ENCODE peak calls at places on chromosome 5, in four cellular contexts. One of them, this sample, is unnamed.
A peak's percentile ranks its signal among the peaks of the same experiment; 100 is the strongest.

GRCh38 chr5:127074466-127074865 is 1.2 kb upstream of the C5orf63 start:
- DNase-seq in esophagus muscularis mucosa: no peak
- DNase-seq in AG04450: no peak
- DNase-seq in GM12865: no peak
- DNase-seq in this sample: no peak

GRCh38 chr5:17441351-17441750 is 56.7 kb upstream of the TAF11L2 start:
- DNase-seq in AG04450: peak; percentile 82
- DNase-seq in GM12865: no peak
- DNase-seq in esophagus muscularis mucosa: no peak
- DNase-seq in this sample: peak; percentile 22

GRCh38 chr5:139403418-139403786 is 487 bp downstream of the SPATA24 start:
- DNase-seq in AG04450: no peak
- DNase-seq in esophagus muscularis mucosa: no peak
- DNase-seq in GM12865: no peak
- DNase-seq in this sample: no peak

GRCh38 chr5:71653119-71653518 is 66.0 kb upstream of the CARTPT start:
- DNase-seq in AG04450: no peak
- DNase-seq in esophagus muscularis mucosa: no peak
- DNase-seq in GM12865: no peak
- DNase-seq in this sample: no peak

GRCh38 chr5:57219386-57219785 is 45.5 kb downstream of the GPBP1 start:
- DNase-seq in AG04450: no peak
- DNase-seq in GM12865: peak; percentile 45
- DNase-seq in esophagus muscularis mucosa: no peak
- DNase-seq in this sample: no peak

GRCh38 chr5:53359906-53360305 is 120.5 kb upstream of the FST start:
- DNase-seq in esophagus muscularis mucosa: no peak
- DNase-seq in GM12865: no peak
- DNase-seq in AG04450: no peak
- DNase-seq in this sample: no peak

GRCh38 chr5:110045153-110045552 is 355.4 kb downstream of the MAN2A1 start:
- DNase-seq in GM12865: no peak
- DNase-seq in AG04450: no peak
- DNase-seq in esophagus muscularis mucosa: no peak
- DNase-seq in this sample: no peak

GRCh38 chr5:156201793-156202388 is 125.1 kb upstream of the SGCD start:
- DNase-seq in AG04450: peak; percentile 8
- DNase-seq in GM12865: no peak
- DNase-seq in esophagus muscularis mucosa: no peak
- DNase-seq in this sample: no peak

GRCh38 chr5:40682431-40683017 is 2.8 kb downstream of the PTGER4 start:
- DNase-seq in AG04450: no peak
- DNase-seq in esophagus muscularis mucosa: no peak
- DNase-seq in GM12865: no peak
- DNase-seq in this sample: no peak

GRCh38 chr5:171386861-171387254 is 791 bp upstream of the NPM1 start:
- DNase-seq in GM12865: peak; percentile 35
- DNase-seq in esophagus muscularis mucosa: no peak
- DNase-seq in AG04450: no peak
- DNase-seq in this sample: no peak
- H3K4me3 ChIP-seq in GM12865: peak overlapping the region; percentile 85
- H3K4me3 ChIP-seq in esophagus muscularis mucosa: peak overlapping the region; percentile 84
- H3K4me3 ChIP-seq in AG04450: peak overlapping the region; percentile 98
- H3K4me3 ChIP-seq in this sample: peak overlapping the region; percentile 90

DNA sequence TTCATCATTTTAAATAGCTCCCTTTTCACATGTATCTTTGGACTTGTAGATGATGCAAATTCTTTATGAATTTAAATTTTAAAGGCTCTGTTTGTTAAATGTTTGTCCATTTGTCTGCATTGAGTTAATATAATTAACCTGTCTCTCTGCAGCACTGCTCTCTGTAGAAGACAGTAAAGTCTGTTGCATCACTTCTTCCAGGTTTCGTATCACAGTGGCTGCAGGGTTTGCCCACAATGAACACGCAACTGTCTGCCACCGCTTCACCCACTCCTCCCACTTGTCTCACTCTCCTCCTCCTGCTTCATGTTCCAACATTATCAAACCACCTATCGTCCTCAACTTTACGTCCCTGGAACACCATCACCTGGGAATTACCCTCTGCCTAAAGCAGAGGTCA is 231.3 kb upstream of the SLC30A5 start:
- DNase-seq in AG04450: no peak
- DNase-seq in esophagus muscularis mucosa: no peak
- DNase-seq in GM12865: no peak
- DNase-seq in this sample: no peak
- H3K4me3 ChIP-seq in AG04450: no peak overlapping the region
- H3K4me3 ChIP-seq in esophagus muscularis mucosa: no peak overlapping the region
- H3K4me3 ChIP-seq in GM12865: no peak overlapping the region
- H3K4me3 ChIP-seq in this sample: no peak overlapping the region

DNA sequence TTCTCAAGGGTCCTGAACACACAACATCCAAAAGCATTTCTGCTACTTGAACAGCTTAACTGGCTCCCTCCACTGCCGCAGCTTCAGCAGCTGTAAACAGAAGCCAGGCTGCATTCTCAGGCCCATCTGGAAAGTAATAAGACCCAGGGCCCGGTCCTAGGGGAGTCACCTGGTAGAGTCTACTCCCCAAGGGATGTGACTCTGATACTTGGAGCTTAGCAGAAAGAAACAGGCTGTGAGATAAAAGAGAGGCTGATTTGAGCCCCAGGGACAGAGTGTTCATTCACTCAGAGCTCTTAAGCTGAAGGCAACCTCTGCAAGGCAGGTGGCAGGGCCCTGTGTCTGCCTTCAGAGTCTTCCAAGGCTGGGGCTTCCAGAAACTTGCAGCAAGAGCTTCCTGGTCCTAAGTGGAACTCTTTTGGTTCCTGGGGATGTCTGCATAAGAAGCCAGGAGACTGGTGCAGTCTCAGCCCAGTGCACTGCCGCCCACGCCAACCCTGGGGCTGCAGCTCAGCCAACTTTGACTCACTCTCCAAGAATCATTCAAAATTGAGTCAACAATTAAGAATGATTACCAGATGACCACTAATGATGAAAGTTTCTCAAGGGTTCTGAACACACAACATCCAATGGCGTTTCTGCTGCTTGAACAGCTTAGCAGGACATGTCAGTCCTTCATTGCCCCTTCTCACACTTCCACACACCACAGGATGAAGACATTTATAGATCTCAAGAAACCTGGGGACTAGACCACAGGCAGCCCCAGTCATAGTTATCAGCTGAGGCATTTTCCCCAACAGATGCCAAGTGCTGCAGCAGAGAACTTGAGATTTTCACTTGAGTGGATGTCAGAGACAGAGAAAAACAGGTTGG is 356.5 kb downstream of the SPOCK1 start:
- DNase-seq in AG04450: peak; percentile 67
- DNase-seq in GM12865: no peak
- DNase-seq in esophagus muscularis mucosa: no peak
- DNase-seq in this sample: peak; percentile 89
- H3K4me3 ChIP-seq in AG04450: peak overlapping the region; percentile 7
- H3K4me3 ChIP-seq in GM12865: no peak overlapping the region
- H3K4me3 ChIP-seq in esophagus muscularis mucosa: no peak overlapping the region
- H3K4me3 ChIP-seq in this sample: no peak overlapping the region

GRCh38 chr5:141412853-141413539 is at the start of gene PCDHGA10:
- DNase-seq in GM12865: peak; percentile 86
- DNase-seq in esophagus muscularis mucosa: no peak
- DNase-seq in AG04450: no peak
- DNase-seq in this sample: no peak
- H3K4me3 ChIP-seq in GM12865: peak within 1 kb of the TSS; percentile 64
- H3K4me3 ChIP-seq in esophagus muscularis mucosa: peak within 1 kb of the TSS; percentile 24
- H3K4me3 ChIP-seq in AG04450: peak within 1 kb of the TSS; percentile 58
- H3K4me3 ChIP-seq in this sample: peak within 1 kb of the TSS; percentile 54

GRCh38 chr5:151078490-151079262 is 2.2 kb downstream of the TNIP1 start:
- DNase-seq in esophagus muscularis mucosa: no peak
- DNase-seq in AG04450: no peak
- DNase-seq in GM12865: peak; percentile 86
- DNase-seq in this sample: no peak

GRCh38 chr5:151081426-151082273 is 816 bp upstream of the TNIP1 start:
- DNase-seq in AG04450: no peak
- DNase-seq in esophagus muscularis mucosa: no peak
- DNase-seq in GM12865: no peak
- DNase-seq in this sample: no peak

GRCh38 chr5:151079838-151080619 is 805 bp downstream of the TNIP1 start:
- DNase-seq in esophagus muscularis mucosa: no peak
- DNase-seq in GM12865: peak; percentile 45
- DNase-seq in AG04450: no peak
- DNase-seq in this sample: no peak

GRCh38 chr5:151082274-151082902 is 1.6 kb upstream of the TNIP1 start:
- DNase-seq in GM12865: no peak
- DNase-seq in AG04450: no peak
- DNase-seq in esophagus muscularis mucosa: no peak
- DNase-seq in this sample: no peak

GRCh38 chr5:151080620-151081425 is at the start of gene TNIP1:
- DNase-seq in GM12865: peak; percentile 97
- DNase-seq in AG04450: no peak
- DNase-seq in esophagus muscularis mucosa: peak; percentile 96
- DNase-seq in this sample: peak; percentile 59
- H3K4me3 ChIP-seq in GM12865: peak within 1 kb of the TSS; percentile 92
- H3K4me3 ChIP-seq in AG04450: peak within 1 kb of the TSS; percentile 82
- H3K4me3 ChIP-seq in esophagus muscularis mucosa: peak within 1 kb of the TSS; percentile 94
- H3K4me3 ChIP-seq in this sample: peak within 1 kb of the TSS; percentile 81

DNA sequence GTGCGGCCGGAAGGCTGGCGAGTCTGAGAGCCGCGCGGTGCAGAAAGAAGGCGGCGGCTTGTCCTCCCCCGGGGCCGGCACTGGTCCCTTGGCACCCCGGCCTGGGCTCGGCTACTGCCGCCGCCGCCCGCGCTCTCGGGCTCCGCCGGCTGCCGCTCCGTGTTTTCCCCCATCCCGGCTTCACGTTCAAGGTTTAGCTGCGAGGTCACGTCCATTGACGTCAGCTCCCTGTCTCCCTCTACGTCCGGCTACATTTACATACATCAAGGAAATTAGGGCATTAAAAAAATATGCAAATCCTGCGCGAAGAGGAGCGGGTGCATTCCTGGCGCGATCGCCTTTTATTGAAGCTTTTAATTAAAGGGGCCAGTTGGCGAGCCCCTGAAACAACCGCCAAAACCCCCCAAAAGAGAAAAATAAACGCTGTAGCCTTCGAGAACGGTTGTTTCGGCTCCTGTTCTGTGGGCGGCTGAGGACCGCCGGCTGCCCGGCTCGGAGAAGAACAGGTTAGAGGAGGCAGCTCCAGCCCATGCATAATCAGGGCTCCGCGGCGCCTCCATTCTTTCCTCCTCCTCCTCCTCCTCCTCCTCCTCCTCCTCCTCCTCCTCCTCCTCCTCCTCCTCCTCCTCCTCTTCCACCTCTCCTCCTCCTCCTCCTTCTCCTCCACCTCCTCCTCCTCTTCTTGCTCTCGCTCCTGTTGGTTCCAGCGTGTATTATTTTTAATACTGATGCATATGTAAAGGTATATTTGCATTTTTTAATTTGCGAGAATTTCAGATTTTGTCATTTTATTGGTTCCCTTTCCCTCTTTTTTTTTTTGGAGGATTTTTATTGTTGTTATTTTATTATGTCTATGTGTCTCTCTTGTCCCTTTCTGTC is 207.0 kb downstream of the MEF2C start:
- DNase-seq in esophagus muscularis mucosa: no peak
- DNase-seq in GM12865: peak; percentile 92
- DNase-seq in AG04450: no peak
- DNase-seq in this sample: no peak
- H3K4me3 ChIP-seq in esophagus muscularis mucosa: peak overlapping the region; percentile 51
- H3K4me3 ChIP-seq in GM12865: peak overlapping the region; percentile 59
- H3K4me3 ChIP-seq in AG04450: peak overlapping the region; percentile 35
- H3K4me3 ChIP-seq in this sample: peak overlapping the region; percentile 39

DNA sequence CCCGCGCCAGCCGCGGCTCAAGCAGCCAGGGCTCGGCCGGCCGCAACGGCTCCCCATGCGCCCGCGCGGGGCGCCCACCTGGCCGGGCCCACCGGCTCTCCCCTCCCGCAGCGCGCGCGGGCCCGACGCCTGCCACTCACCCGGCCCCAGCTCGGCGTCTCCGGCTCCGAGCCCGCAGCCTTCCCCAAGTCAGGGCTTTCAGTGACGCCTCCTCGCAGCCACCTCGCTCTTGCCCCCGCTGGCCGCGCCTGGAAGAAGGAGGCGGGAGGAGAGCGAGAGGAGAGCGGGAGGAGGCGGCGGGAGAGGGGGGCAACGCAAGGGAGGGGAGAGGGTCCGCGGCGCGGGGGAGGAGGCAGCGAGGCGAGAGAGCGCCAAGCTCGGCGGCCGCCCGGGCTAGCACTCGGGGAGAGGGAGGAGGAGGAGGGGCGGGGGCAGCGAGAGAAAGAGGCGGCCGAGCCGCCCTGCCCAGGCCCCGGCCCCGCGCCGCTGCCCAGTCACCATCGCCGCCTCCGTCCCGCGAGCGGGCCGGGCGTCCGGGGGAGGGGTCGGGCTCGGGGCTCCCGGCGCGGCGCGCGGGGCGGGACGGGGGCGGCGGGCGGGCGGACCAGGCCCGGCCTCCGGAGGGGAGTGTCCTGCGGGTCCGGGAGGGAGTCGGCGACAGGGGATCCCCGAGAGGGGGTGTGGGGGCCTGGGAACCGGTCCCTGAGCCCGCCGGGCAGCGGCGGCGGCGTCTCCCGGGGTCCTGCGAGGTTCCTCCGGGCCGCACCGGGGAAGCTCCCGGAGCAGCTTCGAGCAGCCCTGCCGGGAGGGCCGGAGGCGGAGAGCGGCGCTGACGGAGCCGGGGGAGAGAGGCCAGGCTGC is at the start of gene LHFPL2:
- DNase-seq in esophagus muscularis mucosa: peak; percentile 94
- DNase-seq in GM12865: peak; percentile 62
- DNase-seq in AG04450: no peak
- DNase-seq in this sample: no peak
- H3K4me3 ChIP-seq in esophagus muscularis mucosa: peak within 1 kb of the TSS; percentile 82
- H3K4me3 ChIP-seq in GM12865: peak within 1 kb of the TSS; percentile 85
- H3K4me3 ChIP-seq in AG04450: peak within 1 kb of the TSS; percentile 95
- H3K4me3 ChIP-seq in this sample: peak within 1 kb of the TSS; percentile 88

This sample was measured in retinal pigment epithelial cell.